ENCODE peak calls at places on chromosomes 6 and 20, in six cellular contexts. One of them, this sample, is unnamed.
A peak's percentile ranks its signal among the peaks of the same experiment; 100 is the strongest.

GRCh38 chr6:158803733-158804143 is 15.4 kb downstream of the EZR start:
- DNase-seq in GM12865: peak; percentile 83
- DNase-seq in non-pigmented ciliary epithelial cell: no peak
- DNase-seq in NCI-H146: no peak
- DNase-seq in CD4-positive, alpha-beta T cell: no peak
- DNase-seq in upper lobe of right lung: no peak
- DNase-seq in this sample: no peak

GRCh38 chr6:169092375-169092774 is 161.3 kb downstream of the THBS2 start:
- DNase-seq in GM12865: peak; percentile 85
- DNase-seq in CD4-positive, alpha-beta T cell: no peak
- DNase-seq in NCI-H146: no peak
- DNase-seq in upper lobe of right lung: no peak
- DNase-seq in non-pigmented ciliary epithelial cell: no peak
- DNase-seq in this sample: no peak

GRCh38 chr6:150627601-150628012 is 27.9 kb downstream of the PLEKHG1 start:
- DNase-seq in GM12865: no peak
- DNase-seq in CD4-positive, alpha-beta T cell: no peak
- DNase-seq in non-pigmented ciliary epithelial cell: no peak
- DNase-seq in NCI-H146: no peak
- DNase-seq in upper lobe of right lung: no peak
- DNase-seq in this sample: no peak

GRCh38 chr6:101417899-101418298 is 24.4 kb downstream of the GRIK2 start:
- DNase-seq in GM12865: no peak
- DNase-seq in upper lobe of right lung: no peak
- DNase-seq in CD4-positive, alpha-beta T cell: no peak
- DNase-seq in NCI-H146: peak; percentile 33
- DNase-seq in non-pigmented ciliary epithelial cell: no peak
- DNase-seq in this sample: no peak

GRCh38 chr20:7038029-7038428 is 270.5 kb downstream of the BMP2 start:
- DNase-seq in NCI-H146: no peak
- DNase-seq in GM12865: no peak
- DNase-seq in non-pigmented ciliary epithelial cell: peak; percentile 40
- DNase-seq in upper lobe of right lung: no peak
- DNase-seq in CD4-positive, alpha-beta T cell: no peak
- DNase-seq in this sample: no peak

GRCh38 chr6:26432622-26433021 is 7.7 kb upstream of the BTN3A3 start:
- DNase-seq in non-pigmented ciliary epithelial cell: peak; percentile 11
- DNase-seq in upper lobe of right lung: no peak
- DNase-seq in NCI-H146: no peak
- DNase-seq in GM12865: no peak
- DNase-seq in CD4-positive, alpha-beta T cell: no peak
- DNase-seq in this sample: no peak

GRCh38 chr6:143538374-143538773 is 26.9 kb upstream of the FUCA2 start:
- DNase-seq in CD4-positive, alpha-beta T cell: no peak
- DNase-seq in NCI-H146: no peak
- DNase-seq in upper lobe of right lung: no peak
- DNase-seq in non-pigmented ciliary epithelial cell: no peak
- DNase-seq in GM12865: no peak
- DNase-seq in this sample: no peak

GRCh38 chr20:46348231-46348803 is 40.0 kb upstream of the CDH22 start:
- DNase-seq in CD4-positive, alpha-beta T cell: no peak
- DNase-seq in GM12865: no peak
- DNase-seq in non-pigmented ciliary epithelial cell: no peak
- DNase-seq in upper lobe of right lung: no peak
- DNase-seq in NCI-H146: no peak
- DNase-seq in this sample: no peak

GRCh38 chr6:40442591-40442990 is 144.6 kb downstream of the LRFN2 start:
- DNase-seq in NCI-H146: no peak
- DNase-seq in non-pigmented ciliary epithelial cell: no peak
- DNase-seq in GM12865: no peak
- DNase-seq in CD4-positive, alpha-beta T cell: no peak
- DNase-seq in upper lobe of right lung: no peak
- DNase-seq in this sample: no peak

GRCh38 chr20:54657268-54657826 is 182.0 kb downstream of the DOK5 start:
- DNase-seq in non-pigmented ciliary epithelial cell: no peak
- DNase-seq in GM12865: no peak
- DNase-seq in NCI-H146: no peak
- DNase-seq in CD4-positive, alpha-beta T cell: no peak
- DNase-seq in upper lobe of right lung: no peak
- DNase-seq in this sample: no peak

GRCh38 chr6:160005861-160006540 is 37.1 kb downstream of the IGF2R start:
- DNase-seq in CD4-positive, alpha-beta T cell: no peak
- DNase-seq in NCI-H146: no peak
- DNase-seq in upper lobe of right lung: peak; percentile 72
- DNase-seq in non-pigmented ciliary epithelial cell: no peak
- DNase-seq in GM12865: no peak
- DNase-seq in this sample: no peak

This sample was measured in GM12878.